ENCODE peak calls at places on chromosome 20, in five cellular contexts. I is brain microvascular endothelial cell, C is IMR-90, Z is transverse colon, L is caudate nucleus. K is an unnamed sample.

GRCh38 chr20:40134176-40134575 is 554.9 kb downstream of the MAFB start:
- DNase-seq in I (no peak), C (no peak), Z (no peak), L (no peak), K (no peak)

GRCh38 chr20:45111799-45112471 is 3.0 kb downstream of the WFDC5 start:
- DNase-seq in I (no peak), C (no peak), Z (no peak), L (no peak), K (no peak)

GRCh38 chr20:35947489-35947888 is 6.8 kb downstream of the SCAND1 start:
- DNase-seq in I (no peak), C (peak), Z (no peak), L (no peak), K (peak)

GRCh38 chr20:23484081-23484480 is 6.8 kb upstream of the CST8 start:
- DNase-seq in I (no peak), C (no peak), Z (no peak), L (no peak), K (no peak)

GRCh38 chr20:58237318-58238182 is 9.1 kb upstream of the ANKRD60 start:
- DNase-seq in I (peak), C (peak), Z (no peak), L (no peak), K (no peak)

GRCh38 chr20:11880694-11881093 is 37.0 kb upstream of the BTBD3 start:
- DNase-seq in I (no peak), C (no peak), Z (no peak), L (no peak), K (peak)

GRCh38 chr20:63855363-63856110 is 5.8 kb upstream of the ABHD16B start:
- DNase-seq in I (no peak), C (no peak), Z (no peak), L (no peak), K (no peak)

GRCh38 chr20:48329676-48330644 is 497.8 kb downstream of the PREX1 start:
- DNase-seq in I (no peak), C (peak), Z (no peak), L (no peak), K (peak)

GRCh38 chr20:37384683-37385174 is 38.8 kb downstream of the SRC start:
- DNase-seq in I (peak), C (peak), Z (peak), L (no peak), K (no peak)

GRCh38 chr20:11210611-11211010 is 536.8 kb upstream of the JAG1 start:
- DNase-seq in I (no peak), C (no peak), Z (no peak), L (no peak), K (no peak)

GRCh38 chr20:39394461-39394860 is 432.3 kb downstream of the DHX35 start:
- DNase-seq in I (no peak), C (no peak), Z (no peak), L (no peak), K (no peak)

GRCh38 chr20:23874747-23875146 is 4.8 kb downstream of the CST5 start:
- DNase-seq in I (no peak), C (no peak), Z (no peak), L (no peak), K (no peak)

GRCh38 chr20:20441259-20441658 is 73.4 kb downstream of the INSM1 start:
- DNase-seq in I (no peak), C (no peak), Z (no peak), L (no peak), K (no peak)

GRCh38 chr20:4383966-4384365 is 337.7 kb upstream of the PRND start:
- DNase-seq in I (no peak), C (no peak), Z (no peak), L (no peak), K (peak)

GRCh38 chr20:22403860-22404608 is 180.3 kb downstream of the FOXA2 start:
- DNase-seq in I (no peak), C (no peak), Z (no peak), L (no peak), K (no peak)

GRCh38 chr20:56924976-56925695 is 296.0 kb downstream of the TFAP2C start:
- DNase-seq in I (no peak), C (no peak), Z (peak), L (no peak), K (no peak)

GRCh38 chr20:57092112-57092899 is 174.1 kb downstream of the BMP7 start:
- DNase-seq in I (peak), C (peak), Z (peak), L (peak), K (no peak)

GRCh38 chr20:38412877-38413577 is 22.1 kb downstream of the SNHG17 start:
- DNase-seq in I (no peak), C (no peak), Z (no peak), L (no peak), K (no peak)

GRCh38 chr20:40336530-40336929 is 352.5 kb downstream of the MAFB start:
- DNase-seq in I (no peak), C (no peak), Z (no peak), L (no peak), K (no peak)

GRCh38 chr20:48571945-48572589 is 255.7 kb downstream of the PREX1 start:
- DNase-seq in I (no peak), C (no peak), Z (no peak), L (no peak), K (no peak)

GRCh38 chr20:53788253-53789022 is 194.8 kb upstream of the ZNF217 start:
- DNase-seq in I (no peak), C (no peak), Z (no peak), L (no peak), K (no peak)

GRCh38 chr20:32068174-32068573 is 16.1 kb downstream of the HCK start:
- DNase-seq in I (no peak), C (no peak), Z (no peak), L (no peak), K (no peak)

GRCh38 chr20:3044336-3044965 is 1.0 kb downstream of the GNRH2 start:
- DNase-seq in I (no peak), C (no peak), Z (no peak), L (no peak), K (no peak)

GRCh38 chr20:24448170-24448569 is 21.3 kb upstream of the SYNDIG1 start:
- DNase-seq in I (no peak), C (no peak), Z (no peak), L (no peak), K (no peak)

GRCh38 chr20:32316667-32317066 is 39.2 kb downstream of the KIF3B start:
- DNase-seq in I (peak), C (peak), Z (no peak), L (no peak), K (no peak)

GRCh38 chr20:10906830-10907229 is 233.0 kb upstream of the JAG1 start:
- DNase-seq in I (no peak), C (peak), Z (no peak), L (no peak), K (no peak)

GRCh38 chr20:29443819-29444218 is 1813.6 kb upstream of the DEFB115 start:
- DNase-seq in I (no peak), C (no peak), Z (no peak), L (no peak), K (peak)

GRCh38 chr20:12414446-12415274 is 497.0 kb downstream of the BTBD3 start:
- DNase-seq in I (no peak), C (no peak), Z (no peak), L (no peak), K (peak)

GRCh38 chr20:11755071-11755881 is 162.4 kb upstream of the BTBD3 start:
- DNase-seq in I (no peak), C (no peak), Z (no peak), L (no peak), K (no peak)

GRCh38 chr20:47396762-47397476 is 40.4 kb upstream of the ZMYND8 start:
- DNase-seq in I (peak), C (no peak), Z (no peak), L (no peak), K (no peak)

GRCh38 chr20:37796121-37796520 is 102.3 kb downstream of the CTNNBL1 start:
- DNase-seq in I (no peak), C (no peak), Z (no peak), L (no peak), K (no peak)

GRCh38 chr20:21391495-21392298 is 5.6 kb downstream of the NKX2-4 start:
- DNase-seq in I (no peak), C (no peak), Z (no peak), L (no peak), K (no peak)

GRCh38 chr20:48336647-48337046 is 491.2 kb downstream of the PREX1 start:
- DNase-seq in I (no peak), C (no peak), Z (no peak), L (no peak), K (no peak)

GRCh38 chr20:48536206-48536605 is 291.6 kb downstream of the PREX1 start:
- DNase-seq in I (no peak), C (no peak), Z (no peak), L (no peak), K (no peak)

GRCh38 chr20:35742741-35743523 is 872 bp upstream of the RBM39 start:
- DNase-seq in I (no peak), C (no peak), Z (no peak), L (no peak), K (peak)

DNA sequence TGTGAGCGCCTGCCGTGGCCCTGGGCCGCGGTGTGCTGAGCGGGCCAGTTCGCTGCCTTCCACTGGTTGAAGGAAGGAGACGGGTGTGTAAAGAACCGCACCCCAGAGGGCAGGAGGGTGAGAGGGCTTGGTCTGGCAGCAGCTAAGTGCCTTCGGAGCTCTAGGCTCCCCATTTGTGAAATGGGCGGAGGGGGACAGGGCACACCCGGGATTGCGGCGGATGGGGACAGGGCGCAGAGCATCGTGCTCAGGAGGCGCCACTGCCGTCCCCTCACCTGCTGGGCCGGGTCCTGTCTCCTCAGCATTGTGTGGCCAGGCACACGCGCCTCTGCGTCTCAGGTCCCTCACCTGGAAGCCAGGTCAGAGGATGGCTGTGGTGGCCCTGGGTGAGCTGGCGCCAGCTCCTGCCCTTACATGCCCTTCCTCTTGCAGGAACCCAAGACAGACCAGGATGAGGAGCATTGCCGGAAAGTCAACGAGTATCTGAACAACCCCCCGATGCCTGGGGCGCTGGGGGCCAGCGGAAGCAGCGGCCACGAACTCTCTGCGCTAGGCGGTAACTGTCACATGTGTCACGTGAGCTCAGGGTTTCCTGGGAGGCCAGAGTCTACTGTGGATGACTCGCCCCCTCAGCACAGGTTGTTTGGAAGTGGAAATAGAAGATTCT is 3.1 kb downstream of the ADRM1 start:
- DNase-seq in I (no peak), C (no peak), Z (no peak), L (no peak), K (peak)
- H3K27ac ChIP-seq in I (no peak), C (no peak), Z (no peak), L (no peak), K (no peak)

DNA sequence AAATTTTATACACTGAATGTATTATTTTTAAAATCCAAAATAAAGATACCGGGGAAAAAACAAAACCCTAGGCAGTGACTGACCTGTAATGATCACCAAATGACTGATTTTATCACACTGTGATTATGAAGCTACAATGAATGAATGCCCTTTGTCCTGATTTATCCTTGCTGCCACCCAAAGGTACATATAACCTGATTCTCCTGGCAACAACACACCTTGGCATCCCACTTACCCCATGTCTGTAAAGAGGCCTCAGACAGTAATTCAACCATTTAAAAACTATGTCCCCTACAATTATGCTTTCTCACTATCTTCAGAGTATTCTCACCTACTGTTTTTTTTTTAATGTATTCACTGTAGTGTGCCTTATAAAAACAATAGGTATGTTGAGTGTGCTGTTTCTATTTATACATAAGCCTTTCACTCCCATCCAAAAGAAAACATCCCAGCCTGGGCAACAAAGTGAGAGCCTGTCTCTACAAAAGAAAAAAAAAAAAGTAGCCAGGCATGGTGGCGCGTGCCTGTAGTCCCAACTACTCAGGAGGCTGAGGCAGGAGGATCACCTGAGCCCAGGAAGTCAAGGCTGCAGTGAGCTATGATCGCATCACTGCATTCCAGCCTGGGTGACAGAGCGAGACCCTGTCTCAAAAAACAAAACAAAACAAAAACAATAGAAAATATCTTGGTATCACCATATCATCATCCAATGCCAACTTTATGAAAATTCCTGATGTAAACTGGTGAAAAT is 21.7 kb downstream of the B4GALT5 start:
- DNase-seq in I (no peak), C (no peak), Z (no peak), L (no peak), K (no peak)
- H3K27ac ChIP-seq in I (no peak), C (no peak), Z (peak), L (no peak), K (no peak)

GRCh38 chr20:51667002-51667408 is 101.2 kb downstream of the ATP9A start:
- DNase-seq in I (no peak), C (no peak), Z (no peak), L (no peak), K (no peak)
- H3K27ac ChIP-seq in I (no peak), C (no peak), Z (no peak), L (no peak), K (no peak)

DNA sequence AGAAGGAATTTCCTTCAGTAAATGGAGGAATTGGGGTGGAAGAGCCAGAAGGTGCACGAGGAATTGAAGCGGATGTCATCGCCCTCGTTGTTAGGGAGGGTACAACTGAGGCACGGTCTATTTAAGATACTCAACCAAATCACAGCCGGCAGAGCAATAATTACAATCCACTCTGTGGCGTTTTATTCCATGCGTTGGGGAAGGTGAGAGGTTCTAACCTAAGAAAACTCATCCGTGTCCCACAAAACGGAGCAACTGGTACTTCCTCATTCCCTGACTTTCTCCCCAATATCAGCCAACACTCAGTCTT is 802 bp upstream of the RRBP1 start:
- DNase-seq in I (no peak), C (no peak), Z (no peak), L (no peak), K (no peak)
- H3K27ac ChIP-seq in I (no peak), C (peak), Z (peak), L (peak), K (no peak)

GRCh38 chr20:43868091-43868490 is 46.6 kb upstream of the TOX2 start:
- DNase-seq in I (no peak), C (no peak), Z (no peak), L (no peak), K (no peak)

GRCh38 chr20:43859994-43860393 is 54.7 kb upstream of the TOX2 start:
- DNase-seq in I (no peak), C (no peak), Z (no peak), L (no peak), K (no peak)

GRCh38 chr20:43862438-43862837 is 52.2 kb upstream of the TOX2 start:
- DNase-seq in I (no peak), C (no peak), Z (no peak), L (no peak), K (no peak)

GRCh38 chr20:43863330-43863729 is 51.3 kb upstream of the TOX2 start:
- DNase-seq in I (no peak), C (no peak), Z (no peak), L (no peak), K (no peak)

GRCh38 chr20:43863821-43864544 is 50.7 kb upstream of the TOX2 start:
- DNase-seq in I (no peak), C (no peak), Z (no peak), L (no peak), K (no peak)
- H3K27ac ChIP-seq in I (no peak), C (no peak), Z (no peak), L (no peak), K (no peak)

DNA sequence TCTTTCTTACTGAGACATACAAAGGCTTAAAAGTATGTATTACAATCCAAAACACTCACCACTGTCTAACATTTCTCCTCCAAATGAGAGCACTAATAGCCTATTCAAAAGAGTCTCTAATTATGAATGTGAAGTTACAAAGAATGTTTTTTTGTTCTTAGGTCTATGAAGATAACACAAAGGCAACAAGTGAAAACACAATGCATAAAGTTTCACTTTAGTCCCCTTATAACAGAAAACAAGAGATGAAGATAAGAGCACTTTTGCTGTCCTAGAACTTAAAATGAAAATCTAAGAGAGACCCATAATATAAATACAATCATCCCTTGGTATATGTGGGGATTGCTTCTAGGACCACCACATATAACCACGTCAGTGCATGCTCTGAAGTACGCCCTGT is 25.6 kb downstream of the ITCH start:
- DNase-seq in I (no peak), C (no peak), Z (no peak), L (no peak), K (no peak)
- H3K27ac ChIP-seq in I (no peak), C (no peak), Z (no peak), L (no peak), K (no peak)

DNA sequence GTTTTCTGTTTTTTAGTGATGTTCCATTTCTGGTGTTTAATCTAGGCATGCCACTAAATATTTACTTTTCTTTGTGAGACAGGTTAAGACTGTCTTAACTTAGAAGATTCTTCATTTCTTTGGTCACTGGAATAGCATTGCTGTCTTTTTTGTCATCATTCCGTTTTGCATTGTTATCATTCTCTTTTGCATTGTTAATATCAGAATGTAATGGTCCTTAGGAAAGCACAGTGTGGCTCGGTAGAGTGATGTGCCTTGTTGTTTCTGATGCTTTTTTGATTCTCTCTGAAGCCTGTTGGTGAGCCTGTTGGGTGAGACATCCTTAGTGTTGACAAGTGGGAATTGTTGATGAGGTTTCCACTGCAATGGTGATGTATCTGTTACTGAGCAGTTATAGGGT is 23.2 kb downstream of the PLCB4 start:
- DNase-seq in I (no peak), C (no peak), Z (no peak), L (no peak), K (no peak)
- H3K27ac ChIP-seq in I (no peak), C (no peak), Z (no peak), L (no peak), K (no peak)

GRCh38 chr20:33842346-33842745 is 31.2 kb downstream of the CHMP4B start:
- DNase-seq in I (no peak), C (no peak), Z (no peak), L (no peak), K (no peak)
- H3K27ac ChIP-seq in I (no peak), C (no peak), Z (peak), L (no peak), K (no peak)

GRCh38 chr20:9143926-9144325 is 75.0 kb downstream of the PLCB4 start:
- DNase-seq in I (no peak), C (no peak), Z (no peak), L (no peak), K (no peak)
- H3K27ac ChIP-seq in I (no peak), C (no peak), Z (no peak), L (no peak), K (no peak)